ENCODE peak calls at places on chromosomes 11 and 22, in six cellular contexts. One of them, this sample, is unnamed.

GRCh38 chr11:40030867-40031266 is 1428.6 kb downstream of the LRRC4C start:
- DNase-seq in AG04449: no peak
- DNase-seq in GM23338: peak
- DNase-seq in LNCaP clone FGC: no peak
- DNase-seq in fibroblast of the aortic adventitia: no peak
- DNase-seq in WERI-Rb-1: no peak
- DNase-seq in this sample: no peak

GRCh38 chr11:34052608-34053160 is 1.2 kb downstream of the CAPRIN1 start:
- DNase-seq in AG04449: no peak
- DNase-seq in GM23338: peak
- DNase-seq in LNCaP clone FGC: no peak
- DNase-seq in fibroblast of the aortic adventitia: no peak
- DNase-seq in WERI-Rb-1: peak
- DNase-seq in this sample: peak

GRCh38 chr11:97269527-97269926 is 879.7 kb downstream of the JRKL start:
- DNase-seq in AG04449: no peak
- DNase-seq in GM23338: peak
- DNase-seq in LNCaP clone FGC: no peak
- DNase-seq in fibroblast of the aortic adventitia: no peak
- DNase-seq in WERI-Rb-1: no peak
- DNase-seq in this sample: peak

GRCh38 chr11:5171856-5172255 is 17.3 kb upstream of the OR52A1 start:
- DNase-seq in AG04449: no peak
- DNase-seq in GM23338: no peak
- DNase-seq in LNCaP clone FGC: no peak
- DNase-seq in fibroblast of the aortic adventitia: no peak
- DNase-seq in WERI-Rb-1: no peak
- DNase-seq in this sample: no peak

GRCh38 chr22:18044548-18045271 is 20.3 kb upstream of the MICAL3 start:
- DNase-seq in AG04449: no peak
- DNase-seq in GM23338: no peak
- DNase-seq in LNCaP clone FGC: no peak
- DNase-seq in fibroblast of the aortic adventitia: peak
- DNase-seq in WERI-Rb-1: no peak
- DNase-seq in this sample: no peak

GRCh38 chr11:3911908-3912505 is 56.5 kb downstream of the STIM1 start:
- DNase-seq in AG04449: no peak
- DNase-seq in GM23338: no peak
- DNase-seq in LNCaP clone FGC: no peak
- DNase-seq in fibroblast of the aortic adventitia: no peak
- DNase-seq in WERI-Rb-1: no peak
- DNase-seq in this sample: no peak

GRCh38 chr11:37544491-37544890 is 946.5 kb upstream of the RAG2 start:
- DNase-seq in AG04449: no peak
- DNase-seq in GM23338: no peak
- DNase-seq in LNCaP clone FGC: no peak
- DNase-seq in fibroblast of the aortic adventitia: no peak
- DNase-seq in WERI-Rb-1: no peak
- DNase-seq in this sample: no peak

GRCh38 chr11:11243790-11244469 is 109.1 kb downstream of the CSNK2A3 start:
- DNase-seq in AG04449: no peak
- DNase-seq in GM23338: peak
- DNase-seq in LNCaP clone FGC: no peak
- DNase-seq in fibroblast of the aortic adventitia: no peak
- DNase-seq in WERI-Rb-1: no peak
- DNase-seq in this sample: peak

GRCh38 chr11:126113515-126113957 is 50.9 kb upstream of the CDON start:
- DNase-seq in AG04449: peak
- DNase-seq in GM23338: no peak
- DNase-seq in LNCaP clone FGC: peak
- DNase-seq in fibroblast of the aortic adventitia: peak
- DNase-seq in WERI-Rb-1: peak
- DNase-seq in this sample: peak

GRCh38 chr11:7197469-7197868 is 54.2 kb upstream of the SYT9 start:
- DNase-seq in AG04449: no peak
- DNase-seq in GM23338: no peak
- DNase-seq in LNCaP clone FGC: no peak
- DNase-seq in fibroblast of the aortic adventitia: no peak
- DNase-seq in WERI-Rb-1: no peak
- DNase-seq in this sample: no peak

GRCh38 chr11:71947498-71947897 is 18.7 kb downstream of the RNF121 start:
- DNase-seq in AG04449: no peak
- DNase-seq in GM23338: no peak
- DNase-seq in LNCaP clone FGC: no peak
- DNase-seq in fibroblast of the aortic adventitia: no peak
- DNase-seq in WERI-Rb-1: no peak
- DNase-seq in this sample: peak

GRCh38 chr11:110173775-110174644 is 80.8 kb downstream of the ZC3H12C start:
- DNase-seq in AG04449: no peak
- DNase-seq in GM23338: peak
- DNase-seq in LNCaP clone FGC: no peak
- DNase-seq in fibroblast of the aortic adventitia: peak
- DNase-seq in WERI-Rb-1: peak
- DNase-seq in this sample: peak

GRCh38 chr22:48918585-48919186 is 909.0 kb downstream of the BRD1 start:
- DNase-seq in AG04449: no peak
- DNase-seq in GM23338: no peak
- DNase-seq in LNCaP clone FGC: no peak
- DNase-seq in fibroblast of the aortic adventitia: no peak
- DNase-seq in WERI-Rb-1: no peak
- DNase-seq in this sample: no peak

GRCh38 chr11:115162919-115163318 is 341.3 kb downstream of the CADM1 start:
- DNase-seq in AG04449: no peak
- DNase-seq in GM23338: no peak
- DNase-seq in LNCaP clone FGC: no peak
- DNase-seq in fibroblast of the aortic adventitia: no peak
- DNase-seq in WERI-Rb-1: no peak
- DNase-seq in this sample: peak

GRCh38 chr22:44151661-44152060 is 29.1 kb upstream of the PARVG start:
- DNase-seq in AG04449: no peak
- DNase-seq in GM23338: no peak
- DNase-seq in LNCaP clone FGC: no peak
- DNase-seq in fibroblast of the aortic adventitia: peak
- DNase-seq in WERI-Rb-1: no peak
- DNase-seq in this sample: peak

GRCh38 chr11:1298695-1299492 is 10.5 kb downstream of the TOLLIP start:
- DNase-seq in AG04449: no peak
- DNase-seq in GM23338: peak
- DNase-seq in LNCaP clone FGC: peak
- DNase-seq in fibroblast of the aortic adventitia: peak
- DNase-seq in WERI-Rb-1: no peak
- DNase-seq in this sample: peak

GRCh38 chr22:17191163-17191562 is 28.1 kb downstream of the ADA2 start:
- DNase-seq in AG04449: no peak
- DNase-seq in GM23338: no peak
- DNase-seq in LNCaP clone FGC: no peak
- DNase-seq in fibroblast of the aortic adventitia: peak
- DNase-seq in WERI-Rb-1: no peak
- DNase-seq in this sample: peak

GRCh38 chr22:33271390-33272161 is 213.4 kb upstream of the SYN3 start:
- DNase-seq in AG04449: no peak
- DNase-seq in GM23338: no peak
- DNase-seq in LNCaP clone FGC: peak
- DNase-seq in fibroblast of the aortic adventitia: peak
- DNase-seq in WERI-Rb-1: no peak
- DNase-seq in this sample: peak

GRCh38 chr11:86245369-86246292 is 1.1 kb downstream of the EED start:
- DNase-seq in AG04449: no peak
- DNase-seq in GM23338: peak
- DNase-seq in LNCaP clone FGC: no peak
- DNase-seq in fibroblast of the aortic adventitia: peak
- DNase-seq in WERI-Rb-1: peak
- DNase-seq in this sample: peak

GRCh38 chr11:41497974-41498373 is 38.5 kb upstream of the LRRC4C start:
- DNase-seq in AG04449: no peak
- DNase-seq in GM23338: peak
- DNase-seq in LNCaP clone FGC: no peak
- DNase-seq in fibroblast of the aortic adventitia: peak
- DNase-seq in WERI-Rb-1: no peak
- DNase-seq in this sample: no peak

GRCh38 chr11:68081691-68082090 is 39.5 kb downstream of the CHKA start:
- DNase-seq in AG04449: no peak
- DNase-seq in GM23338: no peak
- DNase-seq in LNCaP clone FGC: peak
- DNase-seq in fibroblast of the aortic adventitia: no peak
- DNase-seq in WERI-Rb-1: no peak
- DNase-seq in this sample: no peak

GRCh38 chr11:68077617-68078592 is 39.1 kb downstream of the TCIRG1 start:
- DNase-seq in AG04449: no peak
- DNase-seq in GM23338: no peak
- DNase-seq in LNCaP clone FGC: no peak
- DNase-seq in fibroblast of the aortic adventitia: no peak
- DNase-seq in WERI-Rb-1: no peak
- DNase-seq in this sample: no peak

GRCh38 chr11:68071281-68072048 is 32.6 kb downstream of the TCIRG1 start:
- DNase-seq in AG04449: no peak
- DNase-seq in GM23338: no peak
- DNase-seq in LNCaP clone FGC: no peak
- DNase-seq in fibroblast of the aortic adventitia: no peak
- DNase-seq in WERI-Rb-1: no peak
- DNase-seq in this sample: no peak

GRCh38 chr11:68074584-68075352 is 35.9 kb downstream of the TCIRG1 start:
- DNase-seq in AG04449: no peak
- DNase-seq in GM23338: no peak
- DNase-seq in LNCaP clone FGC: no peak
- DNase-seq in fibroblast of the aortic adventitia: no peak
- DNase-seq in WERI-Rb-1: no peak
- DNase-seq in this sample: no peak

GRCh38 chr11:68076371-68077042 is 37.7 kb downstream of the TCIRG1 start:
- DNase-seq in AG04449: no peak
- DNase-seq in GM23338: no peak
- DNase-seq in LNCaP clone FGC: no peak
- DNase-seq in fibroblast of the aortic adventitia: no peak
- DNase-seq in WERI-Rb-1: peak
- DNase-seq in this sample: no peak
- TF ChIP-seq CTCF in AG04449: no peak
- TF ChIP-seq CTCF in GM23338: peak
- TF ChIP-seq CTCF in LNCaP clone FGC: no peak
- TF ChIP-seq CTCF in fibroblast of the aortic adventitia: peak
- TF ChIP-seq CTCF in WERI-Rb-1: peak
- TF ChIP-seq CTCF in this sample: no peak

DNA sequence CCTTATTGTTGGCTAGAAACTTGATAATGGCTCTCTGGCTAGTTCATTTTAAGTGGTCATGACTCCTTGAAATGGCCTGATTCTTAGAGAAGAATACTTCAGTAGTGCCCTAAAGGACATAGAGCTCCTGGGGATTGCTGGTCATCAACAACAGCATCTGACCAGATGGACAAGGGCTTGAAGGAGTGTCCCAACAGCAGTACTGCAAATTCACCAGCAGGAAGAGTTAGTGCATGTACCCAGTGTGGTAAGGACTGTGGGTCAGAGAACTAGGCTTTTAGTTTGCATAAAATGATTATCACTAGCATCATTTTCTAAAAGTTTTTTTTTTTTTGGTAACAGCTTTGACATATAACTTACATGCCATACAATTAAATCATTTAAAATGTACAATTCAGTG is 39.5 kb upstream of the CUL5 start:
- DNase-seq in AG04449: no peak
- DNase-seq in GM23338: peak
- DNase-seq in LNCaP clone FGC: no peak
- DNase-seq in fibroblast of the aortic adventitia: no peak
- DNase-seq in WERI-Rb-1: peak
- DNase-seq in this sample: no peak
- TF ChIP-seq CTCF in AG04449: no peak
- TF ChIP-seq CTCF in GM23338: peak
- TF ChIP-seq CTCF in LNCaP clone FGC: no peak
- TF ChIP-seq CTCF in fibroblast of the aortic adventitia: no peak
- TF ChIP-seq CTCF in WERI-Rb-1: no peak
- TF ChIP-seq CTCF in this sample: no peak

GRCh38 chr11:2547806-2548205 is 103.0 kb downstream of the KCNQ1 start:
- DNase-seq in AG04449: no peak
- DNase-seq in GM23338: no peak
- DNase-seq in LNCaP clone FGC: no peak
- DNase-seq in fibroblast of the aortic adventitia: no peak
- DNase-seq in WERI-Rb-1: no peak
- DNase-seq in this sample: no peak
- TF ChIP-seq CTCF in AG04449: no peak
- TF ChIP-seq CTCF in GM23338: no peak
- TF ChIP-seq CTCF in LNCaP clone FGC: no peak
- TF ChIP-seq CTCF in fibroblast of the aortic adventitia: no peak
- TF ChIP-seq CTCF in WERI-Rb-1: no peak
- TF ChIP-seq CTCF in this sample: no peak

DNA sequence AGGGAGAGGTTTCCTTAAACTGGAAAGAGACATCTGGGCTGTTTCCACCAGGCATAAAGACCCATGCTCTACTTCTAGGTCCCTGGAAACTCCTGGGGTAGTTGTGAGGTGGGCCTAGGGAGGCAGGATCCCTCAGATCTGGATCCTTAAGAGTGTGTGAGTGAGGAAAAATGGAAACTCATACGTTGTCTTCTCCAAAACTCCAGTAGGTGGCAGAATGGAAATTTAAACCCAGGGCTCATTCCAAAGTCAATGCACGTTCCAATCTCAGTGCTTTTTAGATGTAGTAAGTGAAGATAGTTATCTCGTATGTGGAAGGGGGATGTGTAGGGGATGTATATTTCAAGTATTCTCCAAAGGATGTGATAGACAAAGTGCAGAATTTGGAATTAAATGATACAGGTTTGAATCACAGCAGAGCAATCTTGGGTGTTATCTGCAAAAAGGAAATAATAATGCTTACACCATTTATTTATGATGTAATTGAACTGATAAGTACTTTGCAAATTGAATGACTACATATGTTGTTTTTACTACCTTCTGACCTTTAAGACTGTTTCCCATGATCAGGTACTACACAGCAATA is 13.1 kb upstream of the MMP1 start:
- DNase-seq in AG04449: no peak
- DNase-seq in GM23338: peak
- DNase-seq in LNCaP clone FGC: peak
- DNase-seq in fibroblast of the aortic adventitia: peak
- DNase-seq in WERI-Rb-1: no peak
- DNase-seq in this sample: peak
- TF ChIP-seq CTCF in AG04449: peak
- TF ChIP-seq CTCF in GM23338: peak
- TF ChIP-seq CTCF in LNCaP clone FGC: peak
- TF ChIP-seq CTCF in fibroblast of the aortic adventitia: peak
- TF ChIP-seq CTCF in WERI-Rb-1: peak
- TF ChIP-seq CTCF in this sample: peak

DNA sequence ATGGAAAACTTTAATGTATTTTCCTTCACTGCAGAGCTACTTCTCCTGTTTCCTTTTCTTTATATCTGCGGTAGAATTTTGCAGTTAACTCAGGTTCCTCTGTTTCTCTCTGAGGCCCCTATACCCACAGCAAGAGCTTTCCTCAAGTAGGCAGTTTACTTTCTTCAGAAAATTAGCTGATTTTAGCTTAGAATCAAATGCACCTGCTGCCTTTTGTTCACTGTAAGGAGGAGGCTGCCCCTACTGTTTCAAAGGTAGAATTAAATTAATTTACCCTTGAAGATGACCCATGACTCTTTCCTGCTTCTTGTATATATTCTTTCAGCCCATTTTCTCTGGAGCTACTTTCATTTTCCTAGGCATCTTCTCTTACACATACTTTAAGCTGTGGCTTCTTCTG is 68.7 kb upstream of the GDPD4 start:
- DNase-seq in AG04449: no peak
- DNase-seq in GM23338: peak
- DNase-seq in LNCaP clone FGC: no peak
- DNase-seq in fibroblast of the aortic adventitia: no peak
- DNase-seq in WERI-Rb-1: no peak
- DNase-seq in this sample: no peak
- TF ChIP-seq CTCF in AG04449: no peak
- TF ChIP-seq CTCF in GM23338: peak
- TF ChIP-seq CTCF in LNCaP clone FGC: peak
- TF ChIP-seq CTCF in fibroblast of the aortic adventitia: no peak
- TF ChIP-seq CTCF in WERI-Rb-1: no peak
- TF ChIP-seq CTCF in this sample: no peak

This sample was measured in MCF 10A.